ENCODE peak calls at places on chromosomes 5 and 9, in five cellular contexts. One of them, this sample, is unnamed.

GRCh38 chr9:77453857-77454647 is 194.1 kb downstream of the GNA14 start:
- DNase-seq in K562: no peak
- DNase-seq in H1: no peak
- DNase-seq in HepG2: no peak
- DNase-seq in HL-60: peak
- DNase-seq in this sample: no peak

GRCh38 chr9:88041447-88041846 is 67.1 kb upstream of the CDK20 start:
- DNase-seq in K562: no peak
- DNase-seq in H1: no peak
- DNase-seq in HepG2: peak
- DNase-seq in HL-60: no peak
- DNase-seq in this sample: peak

GRCh38 chr5:163880307-163880706 is 374.9 kb downstream of the MAT2B start:
- DNase-seq in K562: no peak
- DNase-seq in H1: no peak
- DNase-seq in HepG2: no peak
- DNase-seq in HL-60: no peak
- DNase-seq in this sample: no peak

GRCh38 chr9:130336027-130336595 is 70.6 kb downstream of the HMCN2 start:
- DNase-seq in K562: no peak
- DNase-seq in H1: no peak
- DNase-seq in HepG2: no peak
- DNase-seq in HL-60: no peak
- DNase-seq in this sample: no peak

GRCh38 chr5:55303238-55303690 is 4.2 kb downstream of the DHX29 start:
- DNase-seq in K562: no peak
- DNase-seq in H1: no peak
- DNase-seq in HepG2: no peak
- DNase-seq in HL-60: peak
- DNase-seq in this sample: no peak

GRCh38 chr5:150320048-150320555 is 17.4 kb upstream of the ARSI start:
- DNase-seq in K562: no peak
- DNase-seq in H1: no peak
- DNase-seq in HepG2: no peak
- DNase-seq in HL-60: no peak
- DNase-seq in this sample: no peak

GRCh38 chr9:129258124-129258822 is 80.2 kb upstream of the IER5L start:
- DNase-seq in K562: peak
- DNase-seq in H1: peak
- DNase-seq in HepG2: peak
- DNase-seq in HL-60: peak
- DNase-seq in this sample: peak

GRCh38 chr5:32312194-32312681 is 501 bp downstream of the MTMR12 start:
- DNase-seq in K562: peak
- DNase-seq in H1: no peak
- DNase-seq in HepG2: no peak
- DNase-seq in HL-60: peak
- DNase-seq in this sample: peak

GRCh38 chr5:132010645-132011560 is 555 bp downstream of the ACSL6 start:
- DNase-seq in K562: peak
- DNase-seq in H1: no peak
- DNase-seq in HepG2: no peak
- DNase-seq in HL-60: no peak
- DNase-seq in this sample: no peak

GRCh38 chr5:5304361-5305035 is 118.0 kb upstream of the ICE1 start:
- DNase-seq in K562: no peak
- DNase-seq in H1: no peak
- DNase-seq in HepG2: no peak
- DNase-seq in HL-60: no peak
- DNase-seq in this sample: no peak

DNA sequence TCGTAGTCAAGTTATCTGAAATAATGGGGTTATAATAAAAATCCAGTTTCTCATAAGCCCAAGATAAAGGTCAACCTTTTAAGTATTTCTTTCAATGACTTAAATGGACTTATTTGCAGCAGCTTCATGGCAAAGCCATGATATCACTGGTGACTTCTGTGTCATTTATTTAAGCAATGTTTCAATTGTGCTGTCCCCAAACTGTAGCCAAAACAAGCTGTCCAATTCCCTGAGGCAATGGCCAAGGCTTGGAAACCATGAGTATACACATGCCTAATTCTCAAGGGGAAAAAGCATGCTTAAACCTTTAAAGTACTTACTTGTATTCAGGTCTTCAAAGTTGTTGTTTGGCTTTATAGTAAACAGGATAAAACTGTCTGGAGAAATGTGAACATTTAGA is 376.4 kb upstream of the TNC start:
- DNase-seq in K562: no peak
- DNase-seq in H1: no peak
- DNase-seq in HepG2: no peak
- DNase-seq in HL-60: no peak
- DNase-seq in this sample: no peak
- TF ChIP-seq GABPA in K562: no peak
- TF ChIP-seq GABPA in H1: no peak
- TF ChIP-seq GABPA in HepG2: no peak
- TF ChIP-seq GABPA in HL-60: no peak
- TF ChIP-seq GABPA in this sample: no peak

GRCh38 chr5:114185274-114185673 is 176.6 kb upstream of the KCNN2 start:
- DNase-seq in K562: no peak
- DNase-seq in H1: no peak
- DNase-seq in HepG2: no peak
- DNase-seq in HL-60: no peak
- DNase-seq in this sample: no peak
- H3K4me3 ChIP-seq in K562: no peak
- H3K4me3 ChIP-seq in H1: no peak
- H3K4me3 ChIP-seq in HepG2: no peak
- H3K4me3 ChIP-seq in HL-60: no peak
- H3K4me3 ChIP-seq in this sample: no peak

GRCh38 chr9:123473226-123473625 is 117.2 kb downstream of the CRB2 start:
- DNase-seq in K562: no peak
- DNase-seq in H1: no peak
- DNase-seq in HepG2: no peak
- DNase-seq in HL-60: no peak
- DNase-seq in this sample: peak
- TF ChIP-seq GABPA in K562: no peak
- TF ChIP-seq GABPA in H1: no peak
- TF ChIP-seq GABPA in HepG2: no peak
- TF ChIP-seq GABPA in HL-60: no peak
- TF ChIP-seq GABPA in this sample: no peak

GRCh38 chr9:136799079-136799853 is 3.1 kb downstream of the CCDC183 start:
- DNase-seq in K562: no peak
- DNase-seq in H1: no peak
- DNase-seq in HepG2: peak
- DNase-seq in HL-60: no peak
- DNase-seq in this sample: no peak
- H3K4me3 ChIP-seq in K562: peak
- H3K4me3 ChIP-seq in H1: peak
- H3K4me3 ChIP-seq in HepG2: peak
- H3K4me3 ChIP-seq in HL-60: peak
- H3K4me3 ChIP-seq in this sample: no peak

GRCh38 chr5:52579391-52579790 is 208.3 kb upstream of the ITGA1 start:
- DNase-seq in K562: no peak
- DNase-seq in H1: no peak
- DNase-seq in HepG2: no peak
- DNase-seq in HL-60: no peak
- DNase-seq in this sample: no peak
- TF ChIP-seq GABPA in K562: no peak
- TF ChIP-seq GABPA in H1: no peak
- TF ChIP-seq GABPA in HepG2: no peak
- TF ChIP-seq GABPA in HL-60: no peak
- TF ChIP-seq GABPA in this sample: no peak

GRCh38 chr5:79888643-79889042 is 102.4 kb downstream of the MTX3 start:
- DNase-seq in K562: no peak
- DNase-seq in H1: no peak
- DNase-seq in HepG2: no peak
- DNase-seq in HL-60: no peak
- DNase-seq in this sample: no peak
- H3K4me3 ChIP-seq in K562: no peak
- H3K4me3 ChIP-seq in H1: no peak
- H3K4me3 ChIP-seq in HepG2: no peak
- H3K4me3 ChIP-seq in HL-60: no peak
- H3K4me3 ChIP-seq in this sample: no peak

GRCh38 chr9:121201738-121202533 is at the start of gene RAB14:
- DNase-seq in K562: peak
- DNase-seq in H1: peak
- DNase-seq in HepG2: peak
- DNase-seq in HL-60: peak
- DNase-seq in this sample: peak
- TF ChIP-seq GABPA in K562: peak
- TF ChIP-seq GABPA in H1: no peak
- TF ChIP-seq GABPA in HepG2: peak
- TF ChIP-seq GABPA in HL-60: peak
- TF ChIP-seq GABPA in this sample: peak

This sample was measured in SK-N-SH.